ENCODE peak calls at places on chromosomes 2 and 18, in four cellular contexts. D is NCI-H1092 treated with DMSO at 0.1 percent for 48 hours, G is ELF-1, J is T-helper 2 cell. V is an unnamed sample.

GRCh38 chr18:75210274-75211001 is at the start of gene TSHZ1:
- DNase-seq in G (peak; percentile 53), J (peak; percentile 75), D (peak; percentile 98), V (peak; percentile 15)

GRCh38 chr18:56709463-56709862 is 58.3 kb downstream of the WDR7 start:
- DNase-seq in J (peak; percentile 35), G (peak; percentile 1), D (no peak), V (no peak)

GRCh38 chr2:143819190-143819735 is 690.0 kb downstream of the ARHGAP15 start:
- DNase-seq in D (no peak), G (no peak), J (no peak), V (no peak)

GRCh38 chr2:226742346-226742745 is 57.3 kb downstream of the IRS1 start:
- DNase-seq in G (no peak), J (no peak), D (peak; percentile 68), V (peak; percentile 48)

GRCh38 chr2:16506366-16506765 is 159.3 kb downstream of the CYRIA start:
- DNase-seq in J (no peak), G (no peak), D (no peak), V (no peak)

GRCh38 chr2:100623033-100623715 is 60.4 kb downstream of the PDCL3 start:
- DNase-seq in D (no peak), J (no peak), G (no peak), V (no peak)

GRCh38 chr18:48125724-48126123 is 195.3 kb upstream of the SMAD2 start:
- DNase-seq in G (no peak), J (no peak), D (no peak), V (no peak)

GRCh38 chr2:228433706-228434105 is 252.2 kb upstream of the SPHKAP start:
- DNase-seq in D (no peak), J (no peak), G (no peak), V (no peak)

GRCh38 chr2:195899226-195899625 is 169.4 kb downstream of the DNAH7 start:
- DNase-seq in J (no peak), D (no peak), G (no peak), V (no peak)

GRCh38 chr2:36809046-36809445 is 112.5 kb downstream of the VIT start:
- DNase-seq in J (no peak), G (no peak), D (no peak), V (no peak)

GRCh38 chr2:29782087-29782486 is 139.3 kb downstream of the ALK start:
- DNase-seq in G (no peak), D (no peak), J (no peak), V (no peak)

GRCh38 chr2:177717831-177718618 is 325.5 kb downstream of the AGPS start:
- DNase-seq in J (no peak), D (no peak), G (no peak), V (no peak)

GRCh38 chr2:62362561-62362960 is 143.4 kb downstream of the TMEM17 start:
- DNase-seq in J (no peak), D (no peak), G (peak; percentile 78), V (no peak)

GRCh38 chr2:10048501-10049171 is 5.3 kb downstream of the KLF11 start:
- DNase-seq in G (no peak), J (peak; percentile 29), D (peak; percentile 29), V (no peak)

GRCh38 chr2:106160786-106161261 is 33.3 kb downstream of the UXS1 start:
- DNase-seq in G (no peak), J (peak; percentile 42), D (no peak), V (no peak)

GRCh38 chr2:23988371-23988770 is 21.5 kb upstream of the MFSD2B start:
- DNase-seq in D (no peak), J (no peak), G (no peak), V (no peak)

GRCh38 chr2:10057231-10058107 is 14.1 kb downstream of the KLF11 start:
- DNase-seq in D (no peak), G (peak; percentile 99), J (no peak), V (no peak)

GRCh38 chr18:48000701-48001100 is 70.2 kb upstream of the SMAD2 start:
- DNase-seq in J (no peak), G (no peak), D (no peak), V (no peak)

GRCh38 chr18:62282188-62282629 is 42.9 kb upstream of the TNFRSF11A start:
- DNase-seq in J (no peak), G (no peak), D (no peak), V (no peak)